ENCODE peak calls at places on chromosome 18, in five cellular contexts. A is Caco-2, T is tibial artery, X is RWPE1, O is neural crest cell. Z is an unnamed sample.

GRCh38 chr18:72542993-72543361 is 1.2 kb downstream of the CBLN2 start:
- DNase-seq in T (no peak), X (no peak), A (no peak), O (peak), Z (no peak)

GRCh38 chr18:676747-677544 is 19.5 kb downstream of the TYMS start:
- DNase-seq in X (no peak), O (no peak), A (no peak), T (no peak), Z (no peak)

GRCh38 chr18:42782929-42783328 is 332.6 kb downstream of the RIT2 start:
- DNase-seq in X (no peak), A (no peak), T (no peak), O (no peak), Z (no peak)

GRCh38 chr18:75475228-75475627 is 47.7 kb upstream of the SMIM21 start:
- DNase-seq in A (no peak), O (no peak), X (no peak), T (no peak), Z (no peak)

GRCh38 chr18:23238152-23238531 is 102.9 kb downstream of the CABLES1 start:
- DNase-seq in O (no peak), T (peak), A (no peak), X (peak), Z (peak)

GRCh38 chr18:24446953-24447537 is 13.4 kb upstream of the HRH4 start:
- DNase-seq in X (no peak), O (no peak), T (no peak), A (no peak), Z (no peak)

GRCh38 chr18:62409821-62410220 is 84.7 kb downstream of the TNFRSF11A start:
- DNase-seq in O (no peak), A (no peak), X (no peak), T (no peak), Z (no peak)

GRCh38 chr18:23451491-23451890 is 1.6 kb upstream of the RIOK3 start:
- DNase-seq in X (no peak), O (no peak), T (no peak), A (no peak), Z (no peak)

GRCh38 chr18:31624892-31625640 is 33.4 kb downstream of the TTR start:
- DNase-seq in X (no peak), T (no peak), A (no peak), O (no peak), Z (no peak)

GRCh38 chr18:63131106-63131943 is 188.2 kb downstream of the BCL2 start:
- DNase-seq in X (peak), A (no peak), O (peak), T (peak), Z (peak)

GRCh38 chr18:32920796-32921787 is 148.3 kb upstream of the KLHL14 start:
- DNase-seq in A (no peak), X (peak), T (no peak), O (no peak), Z (no peak)

GRCh38 chr18:35511833-35512232 is 14.1 kb upstream of the INO80C start:
- DNase-seq in T (no peak), A (no peak), O (no peak), X (no peak), Z (no peak)
- TF ChIP-seq CTCF in T (no peak), A (no peak), O (no peak), X (no peak), Z (no peak)

GRCh38 chr18:49250819-49251388 is 209.5 kb downstream of the DYM start:
- DNase-seq in X (no peak), O (no peak), T (no peak), A (no peak), Z (no peak)
- TF ChIP-seq CTCF in X (no peak), O (peak), T (no peak), A (no peak), Z (peak)

GRCh38 chr18:14976736-14977430 is 228.9 kb downstream of the ANKRD30B start:
- DNase-seq in O (no peak), X (no peak), A (no peak), T (no peak), Z (no peak)
- TF ChIP-seq CTCF in O (no peak), X (no peak), A (no peak), T (no peak), Z (no peak)

GRCh38 chr18:55699233-55699765 is 111.3 kb upstream of the TCF4 start:
- DNase-seq in A (no peak), T (no peak), O (no peak), X (no peak), Z (no peak)
- TF ChIP-seq CTCF in A (no peak), T (no peak), O (no peak), X (no peak), Z (no peak)

DNA sequence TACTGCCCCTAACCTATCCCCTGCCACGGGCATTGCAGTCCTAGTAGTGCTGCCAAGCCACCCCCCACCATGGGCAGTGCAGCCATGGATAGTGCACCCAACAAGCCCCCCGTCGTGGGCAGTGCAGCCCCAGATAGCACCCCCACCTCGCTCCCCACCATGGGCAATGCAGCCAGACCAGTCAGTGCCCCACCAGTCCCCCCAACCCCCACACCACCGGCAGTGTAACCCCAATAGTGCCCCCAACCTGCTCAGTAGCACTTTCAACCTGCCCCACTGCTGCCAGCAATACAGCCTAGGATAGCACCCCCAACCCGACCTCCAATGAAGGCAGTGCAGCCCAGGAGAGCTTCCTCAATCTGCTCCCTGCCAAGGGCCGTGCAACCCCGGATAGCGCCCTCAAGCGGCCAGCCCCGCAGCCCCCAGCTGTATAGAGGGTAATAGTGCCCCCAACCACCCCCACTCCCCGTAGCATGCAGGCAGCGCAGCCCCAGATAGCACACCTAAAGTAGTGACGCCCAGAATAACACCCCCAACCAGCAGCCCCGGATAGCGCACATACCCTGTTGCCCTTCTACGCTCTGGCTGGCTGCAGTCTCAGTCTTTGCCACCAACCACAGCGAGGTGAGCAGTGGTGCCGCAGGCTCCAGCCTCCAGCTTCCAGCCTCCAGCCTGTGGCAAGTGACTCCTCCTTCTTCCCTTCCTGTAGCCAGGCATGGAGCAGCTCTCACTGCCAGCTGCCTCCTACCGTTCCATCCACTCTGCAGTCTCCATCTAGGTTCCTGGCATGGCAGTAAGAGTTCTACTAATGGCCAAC is 45.4 kb upstream of the ANKRD62 start:
- DNase-seq in A (no peak), O (no peak), X (no peak), T (no peak), Z (peak)
- TF ChIP-seq CTCF in A (no peak), O (no peak), X (no peak), T (no peak), Z (no peak)

GRCh38 chr18:30381826-30382225 is 660.7 kb downstream of the DSC3 start:
- DNase-seq in X (no peak), T (no peak), O (no peak), A (no peak), Z (no peak)

GRCh38 chr18:30376515-30376914 is 666.0 kb downstream of the DSC3 start:
- DNase-seq in O (no peak), X (no peak), A (no peak), T (no peak), Z (no peak)
- TF ChIP-seq CTCF in O (peak), X (no peak), A (no peak), T (no peak), Z (no peak)

DNA sequence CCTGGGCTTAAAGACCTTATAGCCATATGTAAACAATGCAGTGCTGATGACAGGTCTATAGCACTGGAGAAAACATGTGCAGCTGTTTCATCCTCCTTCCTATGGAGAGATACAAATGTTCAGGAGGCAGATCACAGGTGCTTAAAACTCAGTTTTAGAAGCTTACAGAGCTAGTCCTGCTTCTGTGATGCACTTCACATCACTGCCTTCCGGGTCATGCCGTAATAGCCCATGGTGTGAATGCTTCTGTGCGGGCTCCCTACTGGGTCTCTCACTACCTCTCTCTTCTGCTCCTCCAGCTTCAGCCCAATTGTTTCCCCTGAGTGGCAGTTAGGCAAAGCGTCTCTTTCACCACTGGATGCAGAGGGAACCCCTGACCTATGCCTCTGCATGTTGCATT is 262.4 kb upstream of the CHST9 start:
- DNase-seq in X (no peak), O (peak), A (no peak), T (no peak), Z (no peak)
- TF ChIP-seq CTCF in X (no peak), O (no peak), A (no peak), T (no peak), Z (no peak)

DNA sequence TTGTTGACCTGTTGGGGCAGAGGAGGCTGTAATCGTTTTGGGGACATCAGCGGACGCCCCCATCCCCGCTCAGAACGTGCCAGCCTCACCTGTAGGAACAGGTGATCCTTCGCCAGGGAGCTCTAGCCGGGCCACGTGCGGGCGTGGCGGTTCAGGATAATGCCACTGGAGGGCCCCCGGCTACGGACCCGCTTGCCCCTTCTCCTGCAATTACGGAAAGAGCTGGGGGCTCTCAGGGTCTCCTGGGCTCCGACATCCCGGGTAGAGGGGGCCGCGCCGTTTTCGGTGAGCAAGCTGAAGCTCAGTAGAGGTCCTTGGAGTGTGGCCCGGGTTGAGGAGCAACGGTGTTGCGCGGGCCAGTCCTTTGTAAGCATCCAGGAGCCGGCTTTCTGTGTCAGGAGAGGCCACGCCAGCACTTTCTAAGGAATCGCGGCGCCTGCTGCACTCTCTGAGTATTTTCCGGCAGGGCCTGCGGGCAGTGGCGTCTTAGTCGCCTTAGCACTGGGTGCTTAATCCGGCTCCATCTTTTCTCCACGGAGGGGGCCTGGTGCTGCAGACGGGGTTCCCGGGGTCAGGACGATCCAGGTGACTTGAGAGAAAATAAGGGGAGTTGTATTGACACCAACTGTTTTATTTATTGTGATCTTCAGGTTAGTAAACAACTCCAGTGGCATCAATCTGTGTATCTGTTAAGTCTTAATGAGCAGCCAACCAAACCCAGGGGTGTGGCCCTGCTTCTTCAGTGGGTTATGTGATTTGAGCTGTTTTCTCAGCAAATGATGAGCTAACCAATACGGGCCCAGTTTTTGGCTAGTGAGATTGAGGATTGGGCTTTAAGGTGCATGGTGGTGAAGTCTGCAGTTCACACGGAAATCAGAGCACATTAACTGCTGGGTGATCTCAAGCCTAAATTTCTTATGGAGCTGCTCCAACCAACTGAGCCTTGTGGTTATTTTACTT is 1.9 kb downstream of the MTCL1 start:
- DNase-seq in X (peak), T (peak), O (peak), A (peak), Z (no peak)
- TF ChIP-seq CTCF in X (peak), T (no peak), O (peak), A (peak), Z (no peak)

GRCh38 chr18:3447035-3447894 is 2.7 kb upstream of the TGIF1 start:
- DNase-seq in T (peak), X (peak), A (no peak), O (peak), Z (peak)

GRCh38 chr18:3450358-3451107 is 561 bp downstream of the TGIF1 start:
- DNase-seq in T (peak), X (no peak), O (no peak), A (no peak), Z (peak)

GRCh38 chr18:3449702-3450357 is at the start of gene TGIF1:
- DNase-seq in X (peak), T (peak), O (peak), A (peak), Z (peak)

GRCh38 chr18:3448845-3449701 is 899 bp upstream of the TGIF1 start:
- DNase-seq in A (peak), T (peak), O (peak), X (peak), Z (peak)

DNA sequence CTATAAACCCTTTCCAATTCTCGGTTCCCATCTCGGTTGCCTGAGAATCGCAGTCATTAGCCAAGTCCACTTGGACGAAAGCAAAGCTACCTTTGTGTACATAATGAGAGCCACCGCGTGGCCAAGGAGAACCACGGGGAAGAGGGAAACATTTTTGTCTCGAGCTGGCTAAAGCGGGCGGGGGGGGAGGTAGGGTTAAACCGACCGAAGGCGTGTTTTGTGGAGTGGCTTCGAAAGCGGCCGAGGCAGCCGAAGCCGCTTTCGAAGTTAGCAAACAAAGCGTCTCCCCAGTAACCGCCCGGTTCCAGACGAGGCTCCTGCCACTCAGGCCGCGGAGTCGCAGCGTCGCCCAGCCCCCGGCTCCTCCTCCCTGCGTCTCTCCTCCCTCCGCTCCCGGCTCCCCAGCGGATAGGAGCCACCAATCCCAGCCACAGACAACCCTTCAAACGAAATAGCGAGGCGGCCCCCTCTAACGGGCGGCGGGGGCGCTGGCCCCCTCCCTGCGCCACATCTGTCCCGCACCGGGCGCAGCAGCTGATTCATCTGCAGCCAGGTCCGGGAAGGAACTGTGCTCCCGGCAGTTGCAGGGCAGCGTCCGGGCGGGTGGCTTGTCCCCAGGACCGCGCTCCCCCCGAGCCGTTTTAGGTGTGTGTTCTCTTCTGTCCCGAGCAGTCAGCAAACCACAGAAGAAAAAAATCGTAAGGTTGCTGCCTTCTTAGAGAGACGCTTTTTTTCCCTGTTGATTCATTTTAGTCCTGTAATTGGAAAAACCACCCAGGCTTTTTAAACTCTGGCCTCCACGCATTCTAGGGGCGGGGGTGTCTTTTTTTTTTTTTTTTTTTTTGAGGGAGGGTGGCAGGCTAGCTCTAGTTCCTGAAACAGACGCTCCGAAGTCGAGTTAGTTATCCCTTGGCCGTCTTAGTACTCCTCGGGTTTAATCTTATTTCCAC is 1.8 kb upstream of the TGIF1 start:
- DNase-seq in A (peak), T (peak), X (peak), O (peak), Z (peak)
- TF ChIP-seq CTCF in A (no peak), T (no peak), X (peak), O (peak), Z (no peak)

DNA sequence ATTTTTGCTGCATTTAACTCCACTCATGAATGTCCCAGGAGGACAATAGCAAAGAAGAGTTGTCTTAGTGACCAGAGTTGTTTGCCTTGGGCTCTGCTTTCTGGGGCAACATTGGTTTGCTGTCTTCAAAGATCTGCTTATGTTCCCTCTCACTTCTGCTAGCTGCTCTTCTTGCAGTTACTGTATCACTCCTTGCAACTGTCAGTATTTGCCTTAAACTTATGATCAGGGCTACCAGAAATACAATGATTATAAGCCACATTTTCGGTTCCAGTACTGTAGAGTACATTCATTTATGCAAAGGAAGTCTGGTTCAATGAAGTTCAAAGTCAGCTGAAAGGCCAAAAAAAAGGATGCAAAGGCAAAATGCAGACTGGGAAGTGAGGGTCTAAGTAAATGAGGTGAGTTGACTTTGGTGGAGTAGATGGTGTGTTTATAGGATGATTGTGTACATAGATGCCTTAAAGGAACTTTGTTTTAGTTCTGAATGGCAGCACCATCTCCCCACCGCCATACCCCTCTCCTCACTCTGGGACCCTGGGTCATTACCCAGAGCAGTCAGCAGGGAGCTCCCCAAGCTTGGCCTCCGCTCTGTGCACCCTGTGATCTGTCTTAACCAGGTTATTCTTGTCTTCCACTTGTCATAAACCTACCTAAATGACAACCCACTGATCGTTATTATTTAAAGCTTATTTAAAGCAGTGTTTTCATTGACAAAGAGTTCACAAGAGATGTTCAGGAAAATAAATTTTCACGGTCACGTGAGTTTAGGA is 236.0 kb downstream of the DOK6 start:
- DNase-seq in X (no peak), A (peak), T (no peak), O (no peak), Z (no peak)
- TF ChIP-seq CTCF in X (no peak), A (peak), T (no peak), O (peak), Z (no peak)